ENCODE peak calls at places on chromosomes 3 and 15, in ten cellular contexts. Z is NAMALWA, T is natural killer cell, O is heart left ventricle, A is amygdala, R is hippocampal formation, Y is aorta, I is endothelial cell, J is MCF 10A, U is myocyte. H is an unnamed sample.

GRCh38 chr15:66008920-66009572 is 139.8 kb downstream of the RAB11A start:
- DNase-seq in T (no peak), A (no peak), Z (no peak), J (peak; percentile 54), O (no peak), Y (no peak), I (no peak), R (no peak), U (no peak), H (no peak)

GRCh38 chr15:63362196-63362595 is 19.4 kb downstream of the CA12 start:
- DNase-seq in A (no peak), Y (peak; percentile 76), U (peak; percentile 40), T (no peak), R (no peak), O (no peak), J (no peak), I (no peak), Z (no peak), H (no peak)

GRCh38 chr3:34947849-34948248 is 691.5 kb upstream of the ARPP21 start:
- DNase-seq in Z (no peak), Y (no peak), O (no peak), I (no peak), U (peak; percentile 77), A (no peak), R (no peak), J (peak; percentile 61), T (no peak), H (no peak)

GRCh38 chr3:125125822-125126245 is 70.0 kb upstream of the HEG1 start:
- DNase-seq in Z (no peak), R (no peak), I (no peak), Y (no peak), U (no peak), J (peak; percentile 55), A (no peak), O (no peak), T (no peak), H (no peak)

GRCh38 chr15:85324202-85324601 is 56.2 kb upstream of the AKAP13 start:
- DNase-seq in R (no peak), U (no peak), O (no peak), T (no peak), Y (no peak), I (no peak), J (no peak), A (no peak), Z (no peak), H (no peak)

GRCh38 chr3:185401319-185401955 is 38.5 kb downstream of the MAP3K13 start:
- DNase-seq in I (no peak), Z (no peak), Y (no peak), T (no peak), R (no peak), U (peak; percentile 16), J (peak; percentile 36), A (no peak), O (no peak), H (no peak)

GRCh38 chr15:43808960-43809678 is 8.7 kb downstream of the HYPK start:
- DNase-seq in J (no peak), Y (no peak), A (no peak), Z (peak; percentile 90), I (no peak), R (no peak), U (no peak), O (no peak), T (no peak), H (no peak)

GRCh38 chr3:49500408-49501257 is 30.6 kb downstream of the DAG1 start:
- DNase-seq in I (no peak), U (peak; percentile 97), T (no peak), O (no peak), A (no peak), J (peak; percentile 96), R (no peak), Y (peak; percentile 83), Z (no peak), H (no peak)

GRCh38 chr3:35528728-35529127 is 110.6 kb upstream of the ARPP21 start:
- DNase-seq in O (no peak), Y (no peak), I (no peak), R (no peak), J (no peak), T (no peak), A (no peak), Z (no peak), U (no peak), H (no peak)

GRCh38 chr15:41648770-41649169 is 11.4 kb upstream of the MGA start:
- DNase-seq in T (no peak), O (no peak), U (peak; percentile 3), J (no peak), A (no peak), Z (no peak), I (no peak), Y (no peak), R (no peak), H (no peak)

GRCh38 chr3:105534491-105534890 is 167.8 kb downstream of the ALCAM start:
- DNase-seq in R (no peak), O (no peak), T (no peak), A (no peak), I (no peak), Z (no peak), J (no peak), U (no peak), Y (no peak), H (no peak)

GRCh38 chr15:92014461-92015030 is 161.0 kb downstream of the SLCO3A1 start:
- DNase-seq in Z (no peak), R (no peak), J (no peak), A (no peak), T (no peak), Y (no peak), U (no peak), I (no peak), O (no peak), H (no peak)

GRCh38 chr15:46751303-46751702 is 966.0 kb upstream of the SEMA6D start:
- DNase-seq in U (no peak), R (no peak), I (no peak), Y (no peak), A (no peak), J (no peak), O (no peak), T (no peak), Z (no peak), H (no peak)

GRCh38 chr3:72285483-72285882 is 500.5 kb upstream of the PROK2 start:
- DNase-seq in T (no peak), Y (no peak), O (no peak), Z (no peak), R (no peak), I (no peak), J (no peak), U (no peak), A (no peak), H (no peak)

GRCh38 chr3:128062033-128062745 is 10.0 kb downstream of the SEC61A1 start:
- DNase-seq in O (no peak), U (peak; percentile 49), Y (no peak), Z (no peak), A (no peak), I (no peak), J (no peak), T (no peak), R (no peak), H (no peak)

GRCh38 chr3:160612386-160613115 is 47.2 kb upstream of the KPNA4 start:
- DNase-seq in T (no peak), J (no peak), A (peak; percentile 4), O (no peak), R (no peak), Y (no peak), I (no peak), U (peak; percentile 73), Z (no peak), H (no peak)

GRCh38 chr15:31227954-31228542 is 98.6 kb upstream of the KLF13 start:
- DNase-seq in Y (no peak), O (no peak), A (no peak), T (no peak), R (no peak), Z (peak; percentile 58), J (no peak), I (no peak), U (no peak), H (no peak)

GRCh38 chr3:131723343-131723742 is 220.6 kb upstream of the MRPL3 start:
- DNase-seq in O (no peak), T (no peak), Y (no peak), Z (no peak), A (no peak), I (no peak), J (no peak), R (no peak), U (no peak), H (no peak)

H was measured in caudate nucleus.